ENCODE peak calls at places on chromosomes 4 and X, in four cellular contexts. S, Z, J and I are unnamed samples.
A peak's percentile ranks its signal among the peaks of the same experiment; 100 is the strongest.

GRCh38 chr4:2804973-2805501 is 12.2 kb downstream of the SH3BP2 start:
- DNase-seq in Z (peak; percentile 29), J (no peak), S (no peak), I (no peak)

GRCh38 chr4:57148831-57149230 is 38.6 kb upstream of the IGFBP7 start:
- DNase-seq in S (peak; percentile 92), Z (no peak), J (no peak), I (no peak)

GRCh38 chr4:5750052-5750950 is 39.3 kb downstream of the EVC start:
- DNase-seq in J (no peak), S (no peak), Z (no peak), I (peak; percentile 24)

GRCh38 chr4:6986781-6987565 is 56.2 kb upstream of the TADA2B start:
- DNase-seq in S (peak; percentile 70), J (peak; percentile 71), Z (peak; percentile 98), I (peak; percentile 78)

GRCh38 chrX:16061296-16061695 is 62.1 kb upstream of the GRPR start:
- DNase-seq in J (no peak), Z (no peak), S (no peak), I (no peak)

GRCh38 chr4:46839128-46839527 is 69.9 kb downstream of the COX7B2 start:
- DNase-seq in S (no peak), J (no peak), Z (no peak), I (no peak)

GRCh38 chr4:978957-979701 is 5.8 kb upstream of the DGKQ start:
- DNase-seq in S (peak; percentile 61), J (no peak), Z (no peak), I (no peak)

GRCh38 chrX:130086414-130087207 is 23.7 kb downstream of the ELF4 start:
- DNase-seq in S (no peak), J (no peak), Z (no peak), I (no peak)

GRCh38 chrX:39242187-39242586 is 440.9 kb downstream of the MID1IP1 start:
- DNase-seq in J (no peak), Z (no peak), S (peak; percentile 48), I (no peak)

GRCh38 chr4:7779194-7779768 is 160.4 kb downstream of the AFAP1 start:
- DNase-seq in J (no peak), Z (no peak), S (no peak), I (no peak)

GRCh38 chr4:187965726-187966125 is 29.8 kb upstream of the ZFP42 start:
- DNase-seq in S (no peak), Z (no peak), J (no peak), I (no peak)

GRCh38 chrX:40050532-40050931 is 47.2 kb downstream of the BCOR start:
- DNase-seq in Z (no peak), J (no peak), S (no peak), I (no peak)

GRCh38 chrX:155148724-155149537 is 67.3 kb upstream of the VBP1 start:
- DNase-seq in Z (no peak), S (no peak), J (no peak), I (peak; percentile 53)